ENCODE peak calls at places on chromosome 15, in five cellular contexts. B is H9, E is H1, H is neuronal stem cell, P is trophoblast cell. M is an unnamed sample.

GRCh38 chr15:85329561-85330421 is 50.6 kb upstream of the AKAP13 start:
- DNase-seq in B (no peak), E (no peak), H (no peak), P (peak; percentile 16), M (peak; percentile 83)

GRCh38 chr15:63917588-63918316 is 84.0 kb upstream of the HERC1 start:
- DNase-seq in B (no peak), E (no peak), H (no peak), P (no peak), M (no peak)

GRCh38 chr15:70342141-70342540 is 244.4 kb upstream of the TLE3 start:
- DNase-seq in B (peak; percentile 5), E (no peak), H (no peak), P (no peak), M (no peak)

GRCh38 chr15:43948691-43949325 is 122.0 kb downstream of the WDR76 start:
- DNase-seq in B (no peak), E (no peak), H (no peak), P (no peak), M (no peak)

GRCh38 chr15:59931642-59932296 is 72.3 kb upstream of the FOXB1 start:
- DNase-seq in B (no peak), E (no peak), H (no peak), P (no peak), M (no peak)

GRCh38 chr15:85125056-85125661 is 143.5 kb downstream of the PDE8A start:
- DNase-seq in B (peak; percentile 39), E (no peak), H (no peak), P (peak; percentile 65), M (peak; percentile 45)

GRCh38 chr15:26970712-26971210 is at the start of gene GABRG3:
- DNase-seq in B (peak; percentile 77), E (peak; percentile 79), H (peak; percentile 71), P (no peak), M (no peak)

GRCh38 chr15:98735895-98736617 is 87.7 kb downstream of the IGF1R start:
- DNase-seq in B (no peak), E (no peak), H (no peak), P (no peak), M (no peak)

GRCh38 chr15:48893311-48893710 is 15.4 kb downstream of the EID1 start:
- DNase-seq in B (no peak), E (no peak), H (no peak), P (no peak), M (no peak)

GRCh38 chr15:79965836-79966630 is 5.0 kb downstream of the BCL2A1 start:
- DNase-seq in B (no peak), E (no peak), H (no peak), P (peak; percentile 24), M (no peak)

GRCh38 chr15:88428053-88428452 is 39.1 kb downstream of the MRPL46 start:
- DNase-seq in B (no peak), E (no peak), H (no peak), P (no peak), M (no peak)

GRCh38 chr15:72116680-72117447 is 1.1 kb downstream of the MYO9A start:
- DNase-seq in B (no peak), E (no peak), H (no peak), P (peak; percentile 28), M (no peak)

GRCh38 chr15:50676799-50677483 is 9.7 kb downstream of the TRPM7 start:
- DNase-seq in B (no peak), E (no peak), H (no peak), P (peak; percentile 79), M (peak; percentile 63)

GRCh38 chr15:27867861-27868260 is 231.3 kb downstream of the OCA2 start:
- DNase-seq in B (no peak), E (peak; percentile 34), H (no peak), P (no peak), M (no peak)

GRCh38 chr15:68435966-68436365 is 4.0 kb upstream of the ITGA11 start:
- DNase-seq in B (peak; percentile 8), E (no peak), H (no peak), P (no peak), M (no peak)

GRCh38 chr15:33547876-33548275 is 237.1 kb downstream of the RYR3 start:
- DNase-seq in B (peak; percentile 84), E (peak; percentile 77), H (peak; percentile 58), P (peak; percentile 66), M (peak; percentile 1)

GRCh38 chr15:45612790-45613415 is 21.9 kb upstream of the SQOR start:
- DNase-seq in B (no peak), E (no peak), H (no peak), P (no peak), M (peak; percentile 53)

GRCh38 chr15:69373406-69373805 is 40.7 kb upstream of the KIF23 start:
- DNase-seq in B (no peak), E (no peak), H (no peak), P (no peak), M (no peak)

GRCh38 chr15:39586387-39587171 is 5.7 kb downstream of the THBS1 start:
- DNase-seq in B (no peak), E (no peak), H (no peak), P (no peak), M (peak; percentile 60)

GRCh38 chr15:84715442-84716035 is 400 bp downstream of the SEC11A start:
- DNase-seq in B (no peak), E (no peak), H (no peak), P (peak; percentile 41), M (peak; percentile 60)

GRCh38 chr15:41666353-41666920 is 6.2 kb downstream of the MGA start:
- DNase-seq in B (no peak), E (no peak), H (no peak), P (peak; percentile 26), M (peak; percentile 57)

GRCh38 chr15:84953136-84953535 is 28.5 kb upstream of the PDE8A start:
- DNase-seq in B (no peak), E (no peak), H (no peak), P (peak; percentile 78), M (peak; percentile 46)

GRCh38 chr15:65558997-65559760 is 28.9 kb downstream of the HACD3 start:
- DNase-seq in B (no peak), E (no peak), H (no peak), P (peak; percentile 97), M (no peak)

GRCh38 chr15:74470631-74471396 is 9.9 kb upstream of the UBL7 start:
- DNase-seq in B (no peak), E (no peak), H (no peak), P (no peak), M (no peak)

GRCh38 chr15:84552896-84553295 is 47.9 kb upstream of the ZSCAN2 start:
- DNase-seq in B (no peak), E (no peak), H (no peak), P (no peak), M (peak; percentile 30)

GRCh38 chr15:67850995-67851535 is 11.2 kb upstream of the RNU6-1 start:
- DNase-seq in B (no peak), E (peak; percentile 41), H (no peak), P (peak; percentile 47), M (no peak)

GRCh38 chr15:35674873-35675781 is 129.2 kb upstream of the DPH6 start:
- DNase-seq in B (no peak), E (no peak), H (no peak), P (no peak), M (peak; percentile 84)

GRCh38 chr15:56871180-56871579 is 47.3 kb upstream of the TCF12 start:
- DNase-seq in B (no peak), E (no peak), H (no peak), P (peak; percentile 23), M (peak; percentile 78)

GRCh38 chr15:31342781-31343626 is 16.4 kb downstream of the KLF13 start:
- DNase-seq in B (peak; percentile 59), E (no peak), H (no peak), P (no peak), M (no peak)
- H2BK12ac ChIP-seq in B (no peak overlapping the region), E (no peak overlapping the region), H (no peak overlapping the region), P (no peak overlapping the region), M (no peak overlapping the region)

GRCh38 chr15:66752078-66752477 is 50.0 kb downstream of the SMAD6 start:
- DNase-seq in B (no peak), E (no peak), H (no peak), P (no peak), M (no peak)

GRCh38 chr15:66749841-66750575 is 48.0 kb downstream of the SMAD6 start:
- DNase-seq in B (no peak), E (no peak), H (no peak), P (peak; percentile 8), M (no peak)

GRCh38 chr15:66753687-66754377 is 51.8 kb downstream of the SMAD6 start:
- DNase-seq in B (no peak), E (no peak), H (no peak), P (no peak), M (no peak)

GRCh38 chr15:66750609-66751008 is 48.6 kb downstream of the SMAD6 start:
- DNase-seq in B (no peak), E (no peak), H (no peak), P (no peak), M (no peak)

GRCh38 chr15:66751579-66751978 is 49.5 kb downstream of the SMAD6 start:
- DNase-seq in B (no peak), E (no peak), H (no peak), P (no peak), M (no peak)
- H2AK5ac ChIP-seq in B (no peak overlapping the region), E (peak overlapping the region; percentile 83), H (no peak overlapping the region), P (no peak overlapping the region), M (no peak overlapping the region)

GRCh38 chr15:94745371-94745770 is 514.0 kb downstream of the MCTP2 start:
- DNase-seq in B (no peak), E (no peak), H (no peak), P (peak; percentile 63), M (no peak)
- H2AFZ ChIP-seq in B (no peak overlapping the region), E (no peak overlapping the region), H (no peak overlapping the region), P (no peak overlapping the region), M (no peak overlapping the region)

DNA sequence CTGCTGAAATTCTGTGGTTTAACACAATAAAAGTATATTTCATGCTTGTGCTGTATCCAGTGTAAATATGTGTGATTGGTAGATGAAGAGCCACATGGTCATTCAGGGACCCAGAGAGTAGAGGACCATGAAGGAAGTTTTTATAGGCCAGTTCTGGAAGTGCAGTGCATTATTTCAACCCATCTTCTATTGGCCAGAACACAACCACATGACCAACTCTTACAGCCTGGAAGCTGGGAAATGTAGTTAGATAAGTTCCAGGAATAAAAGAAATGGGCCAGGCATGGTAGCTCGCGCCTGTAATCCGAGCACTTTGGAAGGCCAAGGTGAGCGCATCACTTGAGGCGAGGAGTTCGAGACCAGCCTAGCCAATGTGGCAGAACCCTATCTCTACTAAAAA is 21.4 kb upstream of the PRTG start:
- DNase-seq in B (no peak), E (no peak), H (no peak), P (no peak), M (no peak)
- H2BK12ac ChIP-seq in B (no peak overlapping the region), E (no peak overlapping the region), H (no peak overlapping the region), P (no peak overlapping the region), M (no peak overlapping the region)

GRCh38 chr15:52010633-52011595 is 8.1 kb upstream of the MAPK6 start:
- DNase-seq in B (no peak), E (no peak), H (no peak), P (peak; percentile 57), M (peak; percentile 88)

GRCh38 chr15:52012210-52012609 is 6.8 kb upstream of the MAPK6 start:
- DNase-seq in B (no peak), E (no peak), H (no peak), P (no peak), M (no peak)

GRCh38 chr15:52008698-52009434 is 10.2 kb upstream of the MAPK6 start:
- DNase-seq in B (no peak), E (no peak), H (no peak), P (peak; percentile 98), M (peak; percentile 26)

GRCh38 chr15:52013151-52013791 is 5.7 kb upstream of the MAPK6 start:
- DNase-seq in B (no peak), E (no peak), H (no peak), P (peak; percentile 23), M (peak; percentile 80)

GRCh38 chr15:52011711-52012144 is 7.3 kb upstream of the MAPK6 start:
- DNase-seq in B (no peak), E (no peak), H (no peak), P (no peak), M (peak; percentile 42)
- H2AK5ac ChIP-seq in B (no peak overlapping the region), E (no peak overlapping the region), H (no peak overlapping the region), P (no peak overlapping the region), M (no peak overlapping the region)

GRCh38 chr15:90773485-90773884 is 56.3 kb downstream of the BLM start:
- DNase-seq in B (no peak), E (no peak), H (no peak), P (no peak), M (no peak)
- H2AFZ ChIP-seq in B (no peak overlapping the region), E (no peak overlapping the region), H (no peak overlapping the region), P (no peak overlapping the region), M (no peak overlapping the region)